ENCODE peak calls at places on chromosomes 2 and 18, in four cellular contexts. L, E, I and G are unnamed samples.

GRCh38 chr18:54983041-54983686 is 23.9 kb upstream of the CCDC68 start:
- DNase-seq in L (no peak), I (peak), E (no peak), G (no peak)

GRCh38 chr2:206692971-206693370 is 25.2 kb downstream of the DYTN start:
- DNase-seq in E (no peak), I (no peak), L (no peak), G (no peak)

GRCh38 chr2:128346811-128347558 is 28.3 kb upstream of the HS6ST1 start:
- DNase-seq in E (no peak), I (no peak), L (no peak), G (peak)

GRCh38 chr2:127679680-127680361 is 4.5 kb upstream of the LIMS2 start:
- DNase-seq in I (peak), E (no peak), L (no peak), G (peak)

GRCh38 chr18:38576915-38577314 is 1011.3 kb upstream of the CELF4 start:
- DNase-seq in L (no peak), E (no peak), I (no peak), G (no peak)

GRCh38 chr2:235021752-235022151 is 69.9 kb downstream of the SH3BP4 start:
- DNase-seq in E (no peak), I (no peak), L (no peak), G (peak)

GRCh38 chr2:233745073-233745755 is 14.9 kb upstream of the UGT1A1 start:
- DNase-seq in L (no peak), I (no peak), E (no peak), G (no peak)

GRCh38 chr2:19367346-19367745 is 8.9 kb upstream of the OSR1 start:
- DNase-seq in E (no peak), L (no peak), I (no peak), G (peak)

DNA sequence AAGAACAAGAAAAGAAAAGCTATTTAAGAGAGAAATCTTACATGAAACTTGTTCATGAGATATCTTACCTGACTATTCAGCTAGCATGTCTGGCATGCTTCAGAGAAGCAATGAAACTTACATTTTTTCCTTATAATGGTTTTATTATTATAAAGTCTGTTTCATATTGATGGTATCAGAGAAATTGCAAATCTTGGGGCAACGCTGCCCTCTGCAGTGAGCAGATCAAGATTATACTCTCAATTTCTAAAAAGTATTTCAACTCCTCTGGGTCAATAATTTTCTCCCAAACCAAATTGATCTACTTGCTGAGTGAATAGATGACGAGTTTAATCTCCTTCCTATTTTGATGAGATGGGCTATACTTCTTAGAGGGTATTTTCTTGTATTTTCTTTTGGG is 235.6 kb downstream of the NUP35 start:
- DNase-seq in E (no peak), L (no peak), I (no peak), G (no peak)
- TF ChIP-seq CTCF in E (no peak), L (peak), I (no peak), G (peak)

GRCh38 chr18:8217041-8217564 is 392.1 kb upstream of the RAB12 start:
- DNase-seq in I (no peak), L (no peak), E (no peak), G (no peak)
- TF ChIP-seq CTCF in I (no peak), L (no peak), E (no peak), G (no peak)

DNA sequence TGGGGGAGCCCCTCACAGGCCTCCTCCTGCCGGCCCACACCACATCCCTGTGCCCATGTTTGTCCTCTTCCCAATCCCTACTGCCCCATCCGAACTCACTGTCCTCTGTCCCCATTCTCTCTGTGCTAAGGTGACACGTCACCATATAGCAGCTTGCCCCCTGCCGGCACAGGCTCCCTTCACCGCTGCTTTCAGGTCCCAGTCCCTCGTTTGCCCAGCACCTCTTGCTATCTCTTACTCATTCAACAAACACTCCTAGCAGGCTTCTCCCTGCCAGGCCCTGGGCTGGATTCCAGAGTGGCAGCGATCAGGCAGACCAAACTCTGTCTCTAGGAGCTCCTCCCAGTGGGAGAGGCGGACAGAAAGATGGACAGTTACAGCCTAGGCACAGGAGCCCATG is 74.3 kb downstream of the TFCP2L1 start:
- DNase-seq in L (no peak), I (no peak), E (no peak), G (no peak)
- TF ChIP-seq CTCF in L (peak), I (no peak), E (no peak), G (no peak)

GRCh38 chr2:215394102-215394805 is 41.6 kb downstream of the FN1 start:
- DNase-seq in E (no peak), I (no peak), L (no peak), G (no peak)

GRCh38 chr2:215395687-215396460 is 40.0 kb downstream of the FN1 start:
- DNase-seq in I (no peak), L (no peak), E (no peak), G (no peak)

GRCh38 chr2:215396595-215397313 is 39.1 kb downstream of the FN1 start:
- DNase-seq in L (no peak), I (no peak), E (no peak), G (no peak)

GRCh38 chr2:215399067-215399716 is 36.7 kb downstream of the FN1 start:
- DNase-seq in E (no peak), I (no peak), L (no peak), G (no peak)

DNA sequence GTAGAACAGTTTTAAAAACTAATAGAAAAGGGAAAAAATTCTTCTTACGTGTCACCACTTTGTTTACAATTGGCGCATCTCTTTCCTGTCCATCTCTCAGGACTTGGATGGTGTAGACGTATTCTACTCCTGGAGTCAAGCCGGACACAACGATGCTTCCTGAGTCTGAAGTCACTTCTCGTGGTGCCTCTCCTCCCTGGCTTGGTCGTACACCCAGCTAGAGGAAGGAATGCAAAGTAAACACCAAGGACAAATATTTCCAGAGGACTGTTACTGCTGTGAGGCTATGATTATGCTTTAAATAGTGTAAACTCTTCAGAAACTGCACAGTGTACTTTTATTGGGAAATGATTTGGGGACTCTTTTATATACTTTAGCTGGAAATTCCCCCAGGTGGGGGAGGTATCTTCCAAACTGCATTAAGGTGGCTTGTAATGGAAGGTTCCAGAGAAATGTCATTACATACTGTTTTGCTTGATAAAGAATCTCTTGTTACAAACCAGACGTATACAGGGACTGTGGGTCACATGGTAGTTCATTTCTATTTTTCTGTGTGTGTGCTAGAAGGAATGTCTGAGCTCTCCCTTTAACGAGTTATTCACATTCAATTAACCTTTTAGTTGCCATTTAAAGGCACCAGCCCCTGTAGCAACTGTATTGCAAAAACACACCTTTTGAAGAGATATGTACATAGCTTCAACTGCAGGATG is 38.1 kb downstream of the FN1 start:
- DNase-seq in I (no peak), E (no peak), L (no peak), G (no peak)
- TF ChIP-seq CTCF in I (no peak), E (no peak), L (no peak), G (no peak)

DNA sequence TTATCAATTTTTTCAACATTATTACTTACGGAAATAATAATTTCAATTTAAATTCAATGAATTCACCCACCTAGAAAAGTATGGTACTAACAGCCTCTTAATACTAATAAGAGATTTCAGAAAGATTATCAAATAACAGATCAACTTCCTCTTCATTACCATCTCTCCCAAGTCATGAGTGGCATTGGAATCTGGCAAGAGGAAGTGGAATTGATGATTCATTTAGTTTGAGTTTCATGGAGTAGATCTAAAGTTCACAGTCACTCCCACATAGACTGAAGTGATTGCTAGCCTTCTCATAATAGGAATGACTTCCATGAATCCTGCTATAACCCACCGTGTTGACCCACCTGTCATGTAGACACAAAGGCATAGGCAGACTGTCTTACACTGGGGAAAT is 77.7 kb upstream of the WDR75 start:
- DNase-seq in E (no peak), L (no peak), I (no peak), G (no peak)
- TF ChIP-seq CTCF in E (no peak), L (no peak), I (no peak), G (no peak)

GRCh38 chr18:64019922-64020756 is 50.3 kb downstream of the SERPINB8 start:
- DNase-seq in I (no peak), L (no peak), E (no peak), G (no peak)

DNA sequence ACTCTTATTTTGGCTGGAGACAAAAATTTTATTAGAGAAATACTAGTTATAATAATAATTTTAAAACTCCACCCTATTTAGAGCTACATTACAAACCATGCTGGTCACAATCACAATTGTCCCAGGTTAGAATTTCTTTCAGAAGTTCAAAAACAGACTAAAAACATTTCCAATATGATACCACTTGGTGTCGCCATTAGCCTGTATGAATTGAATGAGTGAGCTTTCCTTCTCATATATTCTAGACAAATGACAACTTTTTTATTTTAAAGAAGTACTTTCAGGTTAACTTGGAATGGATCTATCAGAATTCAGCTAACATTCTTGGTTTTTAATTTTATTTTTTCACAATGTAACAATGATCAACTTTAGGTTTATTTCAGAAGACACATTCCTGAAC is 48.0 kb downstream of the SERPINB8 start:
- DNase-seq in E (no peak), I (no peak), L (no peak), G (no peak)
- TF ChIP-seq CTCF in E (no peak), I (peak), L (peak), G (peak)

GRCh38 chr2:34305587-34305986 is 706.5 kb upstream of the FAM98A start:
- DNase-seq in E (no peak), I (no peak), L (no peak), G (no peak)
- TF ChIP-seq CTCF in E (no peak), I (no peak), L (no peak), G (no peak)

GRCh38 chr2:196435189-196435588 is 204.3 kb upstream of the CCDC150 start:
- DNase-seq in L (no peak), I (no peak), E (no peak), G (no peak)

GRCh38 chr2:196433116-196433515 is 206.4 kb upstream of the CCDC150 start:
- DNase-seq in I (no peak), L (no peak), E (no peak), G (no peak)

GRCh38 chr2:196434217-196434616 is 205.3 kb upstream of the CCDC150 start:
- DNase-seq in I (no peak), E (no peak), L (no peak), G (no peak)

GRCh38 chr2:196431076-196431475 is 208.4 kb upstream of the CCDC150 start:
- DNase-seq in E (no peak), I (no peak), L (no peak), G (no peak)

GRCh38 chr2:196431957-196432356 is 207.6 kb upstream of the CCDC150 start:
- DNase-seq in E (no peak), I (no peak), L (no peak), G (no peak)
- TF ChIP-seq CTCF in E (no peak), I (no peak), L (peak), G (peak)

DNA sequence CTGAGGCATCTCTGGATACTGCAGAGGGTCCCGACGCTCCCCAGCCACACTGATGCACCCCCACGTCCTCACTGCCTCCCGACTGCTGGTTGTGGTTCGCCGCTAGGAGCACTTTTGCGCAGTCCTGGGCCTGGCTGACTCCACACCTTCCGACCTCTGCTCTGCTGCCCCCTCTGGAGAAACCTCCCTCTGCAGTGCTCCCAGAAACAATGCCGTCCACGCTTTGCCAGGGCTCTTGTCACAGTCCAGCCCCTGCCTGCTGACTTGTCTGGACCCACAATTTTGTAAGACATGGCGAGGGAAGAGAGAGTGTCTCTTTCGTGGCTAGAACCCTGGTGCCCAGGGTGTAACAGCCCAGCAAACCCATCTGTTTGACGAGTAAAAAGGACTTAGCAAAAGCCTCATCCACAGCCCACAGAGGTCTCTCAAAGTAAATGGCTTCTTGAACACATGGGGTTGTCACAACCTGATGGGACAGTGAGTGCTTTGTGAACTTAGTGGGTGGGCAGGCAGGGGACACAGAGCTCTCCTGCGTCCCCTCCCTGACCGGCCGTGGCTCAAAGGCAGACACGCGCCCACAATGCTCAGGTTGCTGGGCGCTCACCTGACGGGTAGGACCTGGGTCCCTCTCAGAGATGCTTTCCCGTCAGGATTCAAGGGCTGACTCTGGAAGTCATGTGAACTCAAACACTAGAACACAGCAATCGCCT is 4.0 kb downstream of the COPS9 start:
- DNase-seq in L (no peak), E (peak), I (no peak), G (peak)
- TF ChIP-seq CTCF in L (peak), E (no peak), I (no peak), G (peak)